ENCODE peak calls at places on chromosomes 11 and 22, in seven cellular contexts. One of them, this sample, is unnamed.
A peak's percentile ranks its signal among the peaks of the same experiment; 100 is the strongest.

GRCh38 chr11:11135820-11136476 is 217.1 kb downstream of the CSNK2A3 start:
- DNase-seq in Caki2: no peak
- DNase-seq in lower leg skin: no peak
- DNase-seq in T follicular helper cell: no peak
- DNase-seq in SK-N-SH: no peak
- DNase-seq in Ammon's horn: no peak
- DNase-seq in globus pallidus: no peak
- DNase-seq in this sample: no peak

GRCh38 chr11:19646308-19646707 is 66.3 kb upstream of the NAV2 start:
- DNase-seq in Caki2: no peak
- DNase-seq in lower leg skin: no peak
- DNase-seq in T follicular helper cell: no peak
- DNase-seq in SK-N-SH: no peak
- DNase-seq in Ammon's horn: no peak
- DNase-seq in globus pallidus: no peak
- DNase-seq in this sample: no peak

GRCh38 chr11:15750535-15751297 is 605.6 kb downstream of the SOX6 start:
- DNase-seq in Caki2: no peak
- DNase-seq in lower leg skin: no peak
- DNase-seq in T follicular helper cell: no peak
- DNase-seq in SK-N-SH: peak; percentile 52
- DNase-seq in Ammon's horn: no peak
- DNase-seq in globus pallidus: no peak
- DNase-seq in this sample: no peak

GRCh38 chr11:115527534-115528125 is 23.4 kb upstream of the CADM1 start:
- DNase-seq in Caki2: no peak
- DNase-seq in lower leg skin: no peak
- DNase-seq in T follicular helper cell: no peak
- DNase-seq in SK-N-SH: no peak
- DNase-seq in Ammon's horn: no peak
- DNase-seq in globus pallidus: no peak
- DNase-seq in this sample: no peak

GRCh38 chr11:66867425-66868040 is 10.7 kb downstream of the LRFN4 start:
- DNase-seq in Caki2: no peak
- DNase-seq in lower leg skin: no peak
- DNase-seq in T follicular helper cell: no peak
- DNase-seq in SK-N-SH: no peak
- DNase-seq in Ammon's horn: no peak
- DNase-seq in globus pallidus: no peak
- DNase-seq in this sample: no peak

GRCh38 chr11:10444725-10445286 is 10.3 kb upstream of the AMPD3 start:
- DNase-seq in Caki2: no peak
- DNase-seq in lower leg skin: no peak
- DNase-seq in T follicular helper cell: no peak
- DNase-seq in SK-N-SH: peak; percentile 30
- DNase-seq in Ammon's horn: no peak
- DNase-seq in globus pallidus: no peak
- DNase-seq in this sample: no peak

GRCh38 chr11:1570531-1570895 is 1.6 kb downstream of the DUSP8 start:
- DNase-seq in Caki2: no peak
- DNase-seq in lower leg skin: no peak
- DNase-seq in T follicular helper cell: no peak
- DNase-seq in SK-N-SH: no peak
- DNase-seq in Ammon's horn: peak; percentile 4
- DNase-seq in globus pallidus: no peak
- DNase-seq in this sample: no peak

GRCh38 chr22:46052801-46053562 is 76.0 kb upstream of the WNT7B start:
- DNase-seq in Caki2: peak; percentile 75
- DNase-seq in lower leg skin: peak; percentile 45
- DNase-seq in T follicular helper cell: no peak
- DNase-seq in SK-N-SH: peak; percentile 85
- DNase-seq in Ammon's horn: peak; percentile 72
- DNase-seq in globus pallidus: peak; percentile 63
- DNase-seq in this sample: no peak

GRCh38 chr11:126305699-126306098 is 1.8 kb downstream of the DCPS start:
- DNase-seq in Caki2: no peak
- DNase-seq in lower leg skin: no peak
- DNase-seq in T follicular helper cell: no peak
- DNase-seq in SK-N-SH: no peak
- DNase-seq in Ammon's horn: no peak
- DNase-seq in globus pallidus: no peak
- DNase-seq in this sample: no peak

GRCh38 chr22:27578937-27579617 is 222.5 kb downstream of the MN1 start:
- DNase-seq in Caki2: no peak
- DNase-seq in lower leg skin: no peak
- DNase-seq in T follicular helper cell: no peak
- DNase-seq in SK-N-SH: no peak
- DNase-seq in Ammon's horn: no peak
- DNase-seq in globus pallidus: no peak
- DNase-seq in this sample: no peak

GRCh38 chr11:2788751-2789140 is 89.0 kb upstream of the KCNQ1OT1 start:
- DNase-seq in Caki2: no peak
- DNase-seq in lower leg skin: no peak
- DNase-seq in T follicular helper cell: no peak
- DNase-seq in SK-N-SH: no peak
- DNase-seq in Ammon's horn: no peak
- DNase-seq in globus pallidus: no peak
- DNase-seq in this sample: no peak

GRCh38 chr11:33375688-33376311 is 118.6 kb downstream of the HIPK3 start:
- DNase-seq in Caki2: no peak
- DNase-seq in lower leg skin: no peak
- DNase-seq in T follicular helper cell: no peak
- DNase-seq in SK-N-SH: peak; percentile 82
- DNase-seq in Ammon's horn: peak; percentile 27
- DNase-seq in globus pallidus: no peak
- DNase-seq in this sample: no peak

GRCh38 chr22:46694423-46695170 is 43.5 kb downstream of the CERK start:
- DNase-seq in Caki2: no peak
- DNase-seq in lower leg skin: no peak
- DNase-seq in T follicular helper cell: no peak
- DNase-seq in SK-N-SH: no peak
- DNase-seq in Ammon's horn: no peak
- DNase-seq in globus pallidus: no peak
- DNase-seq in this sample: no peak

GRCh38 chr11:134578807-134579708 is 167.0 kb upstream of the B3GAT1 start:
- DNase-seq in Caki2: no peak
- DNase-seq in lower leg skin: peak; percentile 11
- DNase-seq in T follicular helper cell: no peak
- DNase-seq in SK-N-SH: peak; percentile 64
- DNase-seq in Ammon's horn: no peak
- DNase-seq in globus pallidus: no peak
- DNase-seq in this sample: no peak

GRCh38 chr22:48799227-48799970 is 1028.3 kb downstream of the BRD1 start:
- DNase-seq in Caki2: peak; percentile 81
- DNase-seq in lower leg skin: no peak
- DNase-seq in T follicular helper cell: no peak
- DNase-seq in SK-N-SH: no peak
- DNase-seq in Ammon's horn: no peak
- DNase-seq in globus pallidus: no peak
- DNase-seq in this sample: no peak